ENCODE peak calls at places on chromosome 17, in seven cellular contexts. I, J, Q, E, X, G and H are unnamed samples.

GRCh38 chr17:67412057-67412456 is 35.0 kb downstream of the PITPNC1 start:
- DNase-seq in J (no peak), E (no peak), G (no peak), X (no peak), Q (peak; percentile 45), I (no peak), H (no peak)

GRCh38 chr17:7464081-7464480 is 15.3 kb downstream of the ZBTB4 start:
- DNase-seq in Q (no peak), G (no peak), E (no peak), I (no peak), J (no peak), X (no peak), H (no peak)

GRCh38 chr17:33292981-33293867 is at the start of gene ASIC2:
- DNase-seq in G (peak; percentile 85), J (peak; percentile 69), I (peak; percentile 13), Q (peak; percentile 59), X (no peak), E (no peak), H (no peak)

GRCh38 chr17:34672176-34672785 is 92.9 kb downstream of the TMEM132E start:
- DNase-seq in Q (no peak), E (no peak), J (no peak), G (no peak), X (no peak), I (no peak), H (no peak)

GRCh38 chr17:78124081-78124835 is 4.3 kb downstream of the TMC6 start:
- DNase-seq in G (no peak), X (no peak), J (no peak), Q (no peak), I (no peak), E (no peak), H (no peak)

GRCh38 chr17:3990391-3991127 is 26.3 kb upstream of the ATP2A3 start:
- DNase-seq in I (no peak), Q (no peak), E (no peak), X (no peak), G (no peak), J (no peak), H (no peak)

GRCh38 chr17:81621494-81622230 is 15.2 kb downstream of the NPLOC4 start:
- DNase-seq in G (no peak), E (peak; percentile 33), I (no peak), J (no peak), Q (no peak), X (no peak), H (no peak)

GRCh38 chr17:80724723-80725388 is 180.2 kb downstream of the RPTOR start:
- DNase-seq in J (peak; percentile 87), Q (no peak), E (peak; percentile 84), X (no peak), I (peak; percentile 45), G (no peak), H (peak; percentile 87)

GRCh38 chr17:40516581-40517285 is 15.3 kb upstream of the TNS4 start:
- DNase-seq in X (peak; percentile 62), G (no peak), J (no peak), Q (peak; percentile 75), E (no peak), I (no peak), H (no peak)

GRCh38 chr17:64765191-64765889 is 103.2 kb upstream of the SMURF2 start:
- DNase-seq in X (no peak), Q (peak; percentile 47), J (no peak), G (no peak), I (no peak), E (no peak), H (no peak)

GRCh38 chr17:41126412-41126811 is 2.4 kb upstream of the KRTAP4-12 start:
- DNase-seq in J (no peak), E (no peak), Q (no peak), I (no peak), X (no peak), G (no peak), H (no peak)

DNA sequence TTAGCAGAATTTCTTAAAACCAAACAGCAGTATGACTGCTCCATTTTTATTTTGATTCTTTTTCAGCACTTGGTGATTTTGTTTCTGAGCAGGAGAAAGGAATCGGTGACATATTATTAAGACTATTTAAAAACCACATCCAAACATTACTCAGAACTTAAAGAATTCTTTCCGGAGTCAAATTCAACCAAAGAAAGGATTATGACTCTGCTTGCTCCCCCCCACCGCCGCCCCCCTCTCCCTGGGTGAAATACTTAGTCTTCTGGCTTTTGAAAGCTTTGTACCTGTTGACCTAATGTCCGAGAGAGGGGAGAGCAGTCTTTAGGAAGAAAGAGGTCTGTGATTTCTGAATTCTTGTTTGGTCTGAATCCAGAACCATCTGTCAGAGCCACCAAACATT is 17.9 kb upstream of the COL1A1 start:
- DNase-seq in G (no peak), E (peak; percentile 89), X (no peak), J (no peak), I (no peak), Q (no peak), H (no peak)
- H3K4me3 ChIP-seq in G (no peak overlapping the region), E (peak overlapping the region; percentile 24), X (no peak overlapping the region), J (no peak overlapping the region), I (no peak overlapping the region), Q (no peak overlapping the region), H (peak overlapping the region; percentile 2)

GRCh38 chr17:75722076-75722475 is 817 bp downstream of the ITGB4 start:
- DNase-seq in X (no peak), E (no peak), J (no peak), Q (peak; percentile 76), I (no peak), G (no peak), H (no peak)

GRCh38 chr17:75719732-75720131 is 1.5 kb upstream of the ITGB4 start:
- DNase-seq in X (no peak), I (no peak), E (no peak), J (no peak), G (no peak), Q (no peak), H (no peak)

GRCh38 chr17:75720656-75721462 is at the start of gene ITGB4:
- DNase-seq in X (peak; percentile 61), I (no peak), G (peak; percentile 93), Q (peak; percentile 92), E (no peak), J (no peak), H (peak; percentile 50)

GRCh38 chr17:75722542-75723095 is 1.4 kb downstream of the ITGB4 start:
- DNase-seq in X (no peak), J (no peak), E (no peak), Q (no peak), I (no peak), G (no peak), H (no peak)

DNA sequence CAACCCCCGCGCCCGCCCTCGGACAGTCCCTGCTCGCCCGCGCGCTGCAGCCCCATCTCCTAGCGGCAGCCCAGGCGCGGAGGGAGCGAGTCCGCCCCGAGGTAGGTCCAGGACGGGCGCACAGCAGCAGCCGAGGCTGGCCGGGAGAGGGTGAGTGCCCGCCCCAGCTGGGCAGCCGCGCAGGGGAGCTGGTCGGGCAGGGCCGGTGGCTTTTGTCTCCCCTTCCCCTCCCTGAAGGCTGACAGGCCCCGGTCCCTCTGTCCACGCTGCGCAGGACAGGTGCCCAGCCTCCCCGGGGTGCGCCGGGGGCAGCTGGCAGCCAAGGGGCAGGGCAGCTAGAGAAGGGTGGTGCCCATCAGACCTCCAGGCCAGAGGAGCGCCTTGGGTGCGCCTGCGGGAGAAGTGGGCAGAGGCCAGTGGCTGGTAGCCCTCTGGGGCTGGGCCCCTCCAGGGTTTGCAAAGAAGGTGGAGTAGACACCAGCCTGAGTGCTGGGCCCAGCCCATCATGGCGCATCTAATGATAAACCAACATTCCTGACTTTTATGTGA is 278 bp downstream of the ITGB4 start:
- DNase-seq in Q (peak; percentile 62), I (no peak), J (no peak), G (peak; percentile 23), E (no peak), X (no peak), H (no peak)
- H3K27ac ChIP-seq in Q (peak overlapping the region; percentile 99), I (no peak overlapping the region), J (no peak overlapping the region), G (no peak overlapping the region), E (no peak overlapping the region), X (no peak overlapping the region), H (no peak overlapping the region)

GRCh38 chr17:60327870-60328362 is 64.0 kb downstream of the USP32 start:
- DNase-seq in Q (no peak), J (no peak), E (no peak), I (no peak), X (no peak), G (no peak), H (no peak)

GRCh38 chr17:60325730-60326524 is 66.0 kb downstream of the USP32 start:
- DNase-seq in I (no peak), E (no peak), G (no peak), X (no peak), J (no peak), Q (peak; percentile 53), H (no peak)

GRCh38 chr17:60327122-60327869 is 64.6 kb downstream of the USP32 start:
- DNase-seq in E (no peak), Q (no peak), J (no peak), I (no peak), X (no peak), G (peak; percentile 66), H (no peak)

GRCh38 chr17:60328679-60329078 is 63.3 kb downstream of the USP32 start:
- DNase-seq in I (no peak), Q (no peak), J (no peak), E (no peak), X (no peak), G (no peak), H (no peak)

DNA sequence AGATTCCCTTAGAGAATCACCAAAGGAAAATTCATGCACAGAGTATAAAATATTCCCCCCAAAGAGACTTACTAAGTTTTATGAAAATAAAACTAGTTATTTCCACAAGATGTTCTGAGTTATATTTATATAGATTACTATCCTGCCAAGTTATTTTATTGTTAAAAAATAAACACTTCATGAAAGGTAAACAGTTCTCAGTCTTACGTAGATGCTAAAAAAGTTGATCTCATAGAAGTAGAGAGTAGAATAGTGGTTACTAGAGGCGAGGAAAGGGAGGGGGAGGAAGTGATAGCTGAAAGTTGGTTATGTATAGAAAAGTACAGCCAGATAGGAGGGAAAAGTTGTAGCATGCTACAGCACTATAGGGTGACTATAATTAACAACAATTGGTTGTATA is 65.2 kb downstream of the USP32 start:
- DNase-seq in I (no peak), G (no peak), X (no peak), Q (no peak), E (no peak), J (no peak), H (no peak)
- H3K4me3 ChIP-seq in I (no peak overlapping the region), G (no peak overlapping the region), X (no peak overlapping the region), Q (no peak overlapping the region), E (no peak overlapping the region), J (no peak overlapping the region), H (no peak overlapping the region)

DNA sequence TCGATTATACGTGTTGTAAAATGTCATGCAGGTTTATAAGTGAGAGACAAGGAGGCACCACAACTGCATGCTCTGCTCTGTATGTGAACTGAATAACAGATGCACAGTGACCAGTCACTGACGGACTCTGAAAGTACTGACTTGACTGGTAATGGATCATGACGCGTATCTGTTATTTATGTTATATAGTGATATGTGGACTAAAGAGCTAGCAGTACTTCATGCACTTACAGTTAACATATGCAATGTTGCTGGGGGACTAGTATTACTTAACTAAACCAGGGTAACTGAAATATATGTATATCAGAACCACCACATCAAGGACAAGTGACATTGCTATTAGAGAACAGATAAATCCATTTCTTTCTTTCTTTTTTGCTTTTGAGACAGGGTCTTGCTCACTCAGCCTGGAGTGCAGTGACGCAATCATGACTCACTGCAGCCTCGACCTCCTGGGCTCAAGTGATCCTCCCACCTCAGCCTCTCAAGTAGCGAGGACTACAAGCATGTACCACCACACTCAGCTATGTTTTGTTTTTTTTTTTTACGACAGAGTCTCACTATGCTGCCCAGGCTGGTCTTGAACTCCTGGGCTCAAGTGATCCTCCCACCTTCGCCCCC is 17.2 kb downstream of the COIL start:
- DNase-seq in I (no peak), Q (no peak), X (no peak), G (no peak), J (no peak), E (no peak), H (no peak)
- H3K27ac ChIP-seq in I (no peak overlapping the region), Q (no peak overlapping the region), X (no peak overlapping the region), G (no peak overlapping the region), J (no peak overlapping the region), E (no peak overlapping the region), H (no peak overlapping the region)

GRCh38 chr17:29623283-29623647 is 553 bp upstream of the CORO6 start:
- DNase-seq in J (no peak), I (no peak), X (no peak), Q (no peak), G (peak; percentile 52), E (no peak), H (no peak)
- H3K4me3 ChIP-seq in J (peak overlapping the region; percentile 76), I (peak overlapping the region; percentile 98), X (no peak overlapping the region), Q (no peak overlapping the region), G (peak overlapping the region; percentile 89), E (no peak overlapping the region), H (peak overlapping the region; percentile 84)